ENCODE peak calls at places on chromosomes 11 and 22, in nine cellular contexts. H is heart left ventricle, D is stomach, W is NB4, I is testis, O is Peyer's patch, B is GM12891, N is right lobe of liver, Y is HCT116. A is an unnamed sample.

GRCh38 chr11:12539570-12539969 is 134.7 kb upstream of the TEAD1 start:
- DNase-seq in I (no peak), W (no peak), D (no peak), Y (no peak), O (no peak), H (no peak), N (no peak), B (no peak), A (no peak)

GRCh38 chr22:38700271-38700788 is 413 bp downstream of the JOSD1 start:
- DNase-seq in I (no peak), Y (no peak), D (peak; percentile 79), H (peak; percentile 80), B (no peak), W (no peak), O (no peak), N (peak; percentile 85), A (peak; percentile 96)

GRCh38 chr11:18490736-18491485 is 35.3 kb downstream of the LDHAL6A start:
- DNase-seq in H (no peak), D (no peak), Y (no peak), O (peak; percentile 74), I (no peak), B (no peak), N (no peak), W (no peak), A (no peak)

GRCh38 chr11:20000393-20001134 is 159.7 kb downstream of the DBX1 start:
- DNase-seq in Y (no peak), B (no peak), I (peak; percentile 30), N (peak; percentile 32), D (no peak), H (peak; percentile 31), O (peak; percentile 47), W (no peak), A (no peak)

GRCh38 chr22:48750826-48751440 is 1076.7 kb downstream of the BRD1 start:
- DNase-seq in H (peak; percentile 3), Y (no peak), O (no peak), D (peak; percentile 24), N (no peak), B (no peak), W (no peak), I (peak; percentile 5), A (no peak)

GRCh38 chr11:103927535-103927934 is 108.9 kb upstream of the DDI1 start:
- DNase-seq in W (peak; percentile 13), I (no peak), Y (no peak), O (no peak), D (no peak), N (no peak), B (no peak), H (no peak), A (no peak)

GRCh38 chr11:69909561-69910518 is 90.6 kb upstream of the FGF3 start:
- DNase-seq in D (no peak), H (no peak), B (no peak), O (peak; percentile 23), N (peak; percentile 17), W (peak; percentile 36), Y (no peak), I (no peak), A (peak; percentile 69)

GRCh38 chr11:46277623-46278386 is at the start of gene CREB3L1:
- DNase-seq in I (no peak), O (peak; percentile 83), Y (no peak), B (no peak), D (peak; percentile 91), N (no peak), H (no peak), W (peak; percentile 41), A (no peak)

GRCh38 chr11:44952082-44952481 is 1.4 kb upstream of the TP53I11 start:
- DNase-seq in I (no peak), O (no peak), D (no peak), W (no peak), Y (no peak), B (no peak), N (no peak), H (no peak), A (no peak)

GRCh38 chr11:104897891-104898684 is at the start of gene CASP12:
- DNase-seq in W (no peak), Y (no peak), O (no peak), I (no peak), D (no peak), H (peak; percentile 20), N (no peak), B (no peak), A (no peak)

GRCh38 chr11:94553938-94554337 is 10.2 kb downstream of the FUT4 start:
- DNase-seq in H (no peak), N (no peak), Y (no peak), O (no peak), I (no peak), D (peak; percentile 36), W (peak; percentile 37), B (no peak), A (no peak)

GRCh38 chr11:80718611-80719291 is 1277.9 kb upstream of the TENM4 start:
- DNase-seq in Y (no peak), O (no peak), H (no peak), I (no peak), N (no peak), D (no peak), W (no peak), B (no peak), A (no peak)

GRCh38 chr22:20021196-20022181 is 579 bp downstream of the TANGO2 start:
- DNase-seq in Y (no peak), N (peak; percentile 83), I (peak; percentile 68), B (no peak), W (peak; percentile 33), O (peak; percentile 59), H (peak; percentile 86), D (peak; percentile 85), A (no peak)
- TF ChIP-seq POLR2A in Y (no peak), N (peak; percentile 28), I (no peak), B (no peak), W (no peak), O (no peak), H (peak; percentile 70), D (peak; percentile 14), A (no peak)

GRCh38 chr11:63951779-63952536 is 13.2 kb downstream of the NAA40 start:
- DNase-seq in H (no peak), W (peak; percentile 92), O (peak; percentile 68), Y (no peak), D (no peak), I (no peak), N (no peak), B (no peak), A (no peak)
- TF ChIP-seq POLR2A in H (no peak), W (no peak), O (no peak), Y (no peak), D (no peak), I (no peak), N (no peak), B (no peak), A (no peak)

GRCh38 chr22:37229012-37229804 is 14.9 kb downstream of the RAC2 start:
- DNase-seq in O (no peak), H (no peak), I (no peak), Y (peak; percentile 43), N (no peak), D (no peak), W (peak; percentile 54), B (no peak), A (peak; percentile 87)

GRCh38 chr22:37229805-37230672 is 14.0 kb downstream of the RAC2 start:
- DNase-seq in D (peak; percentile 67), H (no peak), O (peak; percentile 95), I (no peak), B (peak; percentile 88), N (peak; percentile 59), W (peak; percentile 96), Y (peak; percentile 51), A (peak; percentile 97)

GRCh38 chr22:37226514-37226913 is 14.2 kb upstream of the SSTR3 start:
- DNase-seq in N (no peak), B (no peak), Y (no peak), W (no peak), I (no peak), O (no peak), H (no peak), D (no peak), A (no peak)

GRCh38 chr22:37226087-37226486 is 13.8 kb upstream of the SSTR3 start:
- DNase-seq in H (no peak), O (no peak), N (no peak), D (no peak), Y (no peak), I (no peak), B (no peak), W (no peak), A (no peak)

DNA sequence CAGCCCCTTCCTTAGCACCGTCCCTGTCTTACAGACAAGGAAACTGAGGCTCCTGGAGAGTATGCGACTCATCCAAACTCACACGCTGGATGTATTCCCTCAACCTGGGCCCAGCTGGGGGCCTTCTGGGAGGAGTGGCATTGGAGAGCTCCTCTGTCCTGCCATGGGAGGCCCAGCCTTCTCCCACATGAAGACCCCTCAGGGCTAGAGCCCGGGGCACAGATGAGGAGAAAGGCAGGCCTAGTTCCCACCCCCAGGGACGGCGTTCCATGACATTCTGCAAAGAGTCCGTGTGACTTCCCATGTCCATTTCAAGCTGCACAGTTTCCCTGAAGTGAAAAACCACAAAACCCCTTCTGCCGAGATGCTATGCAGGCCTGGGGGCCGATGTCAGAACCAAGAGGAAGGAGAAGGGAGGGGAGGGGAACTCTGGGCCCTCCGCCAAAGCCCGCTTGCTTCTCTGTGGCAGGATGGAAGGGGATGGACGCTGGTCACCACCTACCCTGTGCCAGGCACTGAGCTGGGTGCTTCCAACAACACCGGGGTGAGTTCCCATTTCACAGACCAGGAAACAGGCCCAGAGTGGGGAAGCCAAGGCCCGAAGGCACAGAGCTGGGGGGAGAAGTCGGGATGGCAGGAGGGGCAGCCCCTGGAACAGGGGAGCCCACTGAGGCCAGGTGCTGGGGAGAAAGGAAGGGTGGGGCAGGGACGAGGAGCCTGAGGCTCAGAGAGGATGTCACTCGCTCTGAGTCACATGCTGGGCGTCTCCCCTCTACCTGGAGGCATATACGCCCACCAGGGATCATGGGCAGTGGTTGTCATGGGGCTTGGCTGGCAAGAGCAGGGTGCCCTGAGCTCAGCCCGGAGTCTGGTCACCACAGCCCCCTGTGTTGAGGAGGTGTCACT is 15.7 kb downstream of the RAC2 start:
- DNase-seq in D (no peak), O (peak; percentile 70), B (no peak), N (no peak), I (no peak), W (no peak), Y (peak; percentile 37), H (peak; percentile 44), A (peak; percentile 88)
- TF ChIP-seq POLR2A in D (no peak), O (no peak), B (peak; percentile 19), N (no peak), I (no peak), W (no peak), Y (no peak), H (no peak), A (no peak)

DNA sequence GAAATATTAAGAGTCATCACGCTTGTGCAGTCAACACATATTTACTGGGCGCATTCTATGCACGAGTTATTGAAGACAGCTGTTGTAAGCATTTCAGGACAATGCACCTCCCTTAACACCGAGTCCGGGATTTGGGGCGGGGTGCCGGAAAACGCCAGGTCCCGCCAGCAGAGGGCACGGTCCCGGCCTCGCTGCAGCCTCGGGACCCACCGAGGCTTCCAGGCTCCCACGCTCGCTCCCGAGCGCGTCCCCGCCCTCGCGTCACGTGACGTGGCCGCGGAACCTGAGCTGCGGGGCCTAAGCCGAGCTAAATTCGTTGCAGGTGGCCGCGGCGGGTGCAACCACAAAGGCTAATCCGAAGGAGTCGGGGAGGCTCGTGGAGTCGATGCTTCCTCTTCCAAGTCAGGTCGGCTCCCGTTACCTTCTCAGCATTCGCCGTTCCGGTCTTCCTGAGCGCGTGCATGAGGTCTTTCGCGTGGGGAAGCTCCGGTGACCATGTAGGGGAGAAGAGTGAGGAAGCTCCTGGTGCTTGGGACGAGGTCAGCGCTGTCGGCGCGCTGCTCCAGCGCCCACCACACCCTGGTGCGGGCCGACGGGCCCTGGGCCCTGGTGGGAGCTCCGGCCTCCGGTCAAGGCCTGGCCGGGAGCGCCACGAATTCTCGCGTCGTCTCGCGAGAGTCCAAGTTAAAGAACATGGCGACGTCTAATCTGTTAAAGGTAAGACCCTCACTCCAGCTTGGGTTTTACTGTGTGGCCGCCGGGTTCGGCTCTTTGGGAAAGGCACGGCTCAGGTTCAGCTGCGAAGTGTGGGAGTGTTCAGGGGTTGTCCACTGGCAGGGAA is at the start of gene CUL5:
- DNase-seq in H (peak; percentile 91), D (peak; percentile 92), W (peak; percentile 93), O (peak; percentile 96), Y (peak; percentile 86), N (peak; percentile 94), B (peak; percentile 87), I (peak; percentile 94), A (peak; percentile 97)
- TF ChIP-seq POLR2A in H (peak; percentile 23), D (no peak), W (peak; percentile 80), O (peak; percentile 44), Y (peak; percentile 91), N (peak; percentile 74), B (peak; percentile 94), I (no peak), A (no peak)

A was measured in spleen.